ENCODE peak calls at places on chromosomes 4 and X, in nine cellular contexts. Q, U, P, X, E, H, C, J and B are unnamed samples.

GRCh38 chr4:93072292-93072691 is 756.3 kb upstream of the ATOH1 start:
- DNase-seq in Q (no peak), U (no peak), P (no peak), X (no peak), E (no peak), H (no peak), C (no peak), J (no peak), B (no peak)

GRCh38 chr4:7425171-7425570 is 9.6 kb downstream of the PSAPL1 start:
- DNase-seq in Q (no peak), U (no peak), P (no peak), X (no peak), E (peak; percentile 36), H (no peak), C (no peak), J (no peak), B (no peak)

GRCh38 chr4:79964020-79964714 is 108.9 kb downstream of the ANTXR2 start:
- DNase-seq in Q (no peak), U (no peak), P (no peak), X (no peak), E (no peak), H (no peak), C (no peak), J (no peak), B (no peak)

GRCh38 chr4:8525383-8526120 is 54.6 kb upstream of the GPR78 start:
- DNase-seq in Q (no peak), U (no peak), P (no peak), X (no peak), E (no peak), H (no peak), C (no peak), J (no peak), B (no peak)

GRCh38 chrX:68801737-68802290 is 27.0 kb upstream of the EFNB1 start:
- DNase-seq in Q (no peak), U (no peak), P (no peak), X (no peak), E (no peak), H (no peak), C (no peak), J (no peak), B (no peak)

GRCh38 chrX:47483310-47484268 is 567 bp upstream of the ZNF41 start:
- DNase-seq in Q (peak; percentile 38), U (peak; percentile 41), P (peak; percentile 28), X (no peak), E (peak; percentile 44), H (no peak), C (no peak), J (peak; percentile 38), B (no peak)

GRCh38 chr4:8131826-8132225 is 26.8 kb downstream of the ABLIM2 start:
- DNase-seq in Q (no peak), U (no peak), P (no peak), X (no peak), E (no peak), H (no peak), C (no peak), J (no peak), B (no peak)

GRCh38 chrX:101764538-101764937 is 104.9 kb upstream of the ARMCX2 start:
- DNase-seq in Q (no peak), U (peak; percentile 18), P (no peak), X (no peak), E (no peak), H (no peak), C (no peak), J (no peak), B (no peak)

GRCh38 chrX:83771664-83772063 is 89.3 kb upstream of the CYLC1 start:
- DNase-seq in Q (peak; percentile 40), U (no peak), P (no peak), X (no peak), E (no peak), H (no peak), C (no peak), J (no peak), B (no peak)

GRCh38 chr4:121778991-121779628 is 14.1 kb upstream of the SMIM43 start:
- DNase-seq in Q (no peak), U (no peak), P (no peak), X (no peak), E (no peak), H (no peak), C (no peak), J (no peak), B (no peak)

GRCh38 chr4:155734065-155734464 is 24.8 kb upstream of the GUCY1B1 start:
- DNase-seq in Q (no peak), U (peak; percentile 44), P (no peak), X (no peak), E (no peak), H (no peak), C (no peak), J (no peak), B (no peak)